ENCODE peak calls at places on chromosomes 6 and 20, in eight cellular contexts. One of them, this sample, is unnamed. For H3K4me1, the result is how much of the 10 kb centered on the place peaks cover.

GRCh38 chr6:26392932-26393636 is 9.0 kb upstream of the BTN3A1 start:
- DNase-seq in sigmoid colon: no peak
- DNase-seq in CD8-positive, alpha-beta T cell: no peak
- DNase-seq in IMR-90: no peak
- DNase-seq in PC-3: no peak
- DNase-seq in cardiac muscle cell: peak
- DNase-seq in A549: no peak
- DNase-seq in HepG2: no peak
- DNase-seq in this sample: no peak

GRCh38 chr6:17877196-17877889 is 110.1 kb downstream of the KIF13A start:
- DNase-seq in sigmoid colon: no peak
- DNase-seq in CD8-positive, alpha-beta T cell: no peak
- DNase-seq in IMR-90: peak
- DNase-seq in PC-3: peak
- DNase-seq in cardiac muscle cell: peak
- DNase-seq in A549: peak
- DNase-seq in HepG2: no peak
- DNase-seq in this sample: no peak

GRCh38 chr6:37244430-37245310 is 12.9 kb upstream of the TBC1D22B start:
- DNase-seq in sigmoid colon: peak
- DNase-seq in CD8-positive, alpha-beta T cell: no peak
- DNase-seq in IMR-90: peak
- DNase-seq in PC-3: peak
- DNase-seq in cardiac muscle cell: peak
- DNase-seq in A549: no peak
- DNase-seq in HepG2: peak
- DNase-seq in this sample: no peak

GRCh38 chr6:7909323-7910276 is 988 bp downstream of the TXNDC5 start:
- DNase-seq in sigmoid colon: no peak
- DNase-seq in CD8-positive, alpha-beta T cell: peak
- DNase-seq in IMR-90: peak
- DNase-seq in PC-3: peak
- DNase-seq in cardiac muscle cell: peak
- DNase-seq in A549: peak
- DNase-seq in HepG2: peak
- DNase-seq in this sample: no peak

GRCh38 chr6:113971786-113972185 is 838 bp upstream of the HDAC2 start:
- DNase-seq in sigmoid colon: no peak
- DNase-seq in CD8-positive, alpha-beta T cell: no peak
- DNase-seq in IMR-90: no peak
- DNase-seq in PC-3: no peak
- DNase-seq in cardiac muscle cell: peak
- DNase-seq in A549: no peak
- DNase-seq in HepG2: no peak
- DNase-seq in this sample: no peak

GRCh38 chr6:45156075-45156474 is 172.1 kb upstream of the RUNX2 start:
- DNase-seq in sigmoid colon: no peak
- DNase-seq in CD8-positive, alpha-beta T cell: no peak
- DNase-seq in IMR-90: no peak
- DNase-seq in PC-3: no peak
- DNase-seq in cardiac muscle cell: no peak
- DNase-seq in A549: no peak
- DNase-seq in HepG2: no peak
- DNase-seq in this sample: no peak

GRCh38 chr6:51992834-51993233 is 94.6 kb downstream of the PKHD1 start:
- DNase-seq in sigmoid colon: no peak
- DNase-seq in CD8-positive, alpha-beta T cell: no peak
- DNase-seq in IMR-90: no peak
- DNase-seq in PC-3: no peak
- DNase-seq in cardiac muscle cell: no peak
- DNase-seq in A549: no peak
- DNase-seq in HepG2: no peak
- DNase-seq in this sample: no peak

GRCh38 chr20:43529457-43530153 is 22.1 kb downstream of the L3MBTL1 start:
- DNase-seq in sigmoid colon: no peak
- DNase-seq in CD8-positive, alpha-beta T cell: no peak
- DNase-seq in IMR-90: no peak
- DNase-seq in PC-3: no peak
- DNase-seq in cardiac muscle cell: no peak
- DNase-seq in A549: no peak
- DNase-seq in HepG2: no peak
- DNase-seq in this sample: no peak

GRCh38 chr6:43173496-43174262 is 2.6 kb downstream of the SRF start:
- DNase-seq in sigmoid colon: peak
- DNase-seq in CD8-positive, alpha-beta T cell: peak
- DNase-seq in IMR-90: no peak
- DNase-seq in PC-3: no peak
- DNase-seq in cardiac muscle cell: no peak
- DNase-seq in A549: no peak
- DNase-seq in HepG2: no peak
- DNase-seq in this sample: no peak

GRCh38 chr6:157929076-157929475 is 52.6 kb upstream of the SYNJ2 start:
- DNase-seq in sigmoid colon: no peak
- DNase-seq in CD8-positive, alpha-beta T cell: no peak
- DNase-seq in IMR-90: no peak
- DNase-seq in PC-3: no peak
- DNase-seq in cardiac muscle cell: no peak
- DNase-seq in A549: no peak
- DNase-seq in HepG2: no peak
- DNase-seq in this sample: no peak

GRCh38 chr20:47708140-47708807 is 77.0 kb downstream of the SULF2 start:
- DNase-seq in sigmoid colon: no peak
- DNase-seq in CD8-positive, alpha-beta T cell: no peak
- DNase-seq in IMR-90: no peak
- DNase-seq in PC-3: no peak
- DNase-seq in cardiac muscle cell: no peak
- DNase-seq in A549: no peak
- DNase-seq in HepG2: no peak
- DNase-seq in this sample: no peak

GRCh38 chr20:723756-724155 is 44.5 kb downstream of the SLC52A3 start:
- DNase-seq in sigmoid colon: no peak
- DNase-seq in CD8-positive, alpha-beta T cell: no peak
- DNase-seq in IMR-90: no peak
- DNase-seq in PC-3: peak
- DNase-seq in cardiac muscle cell: no peak
- DNase-seq in A549: no peak
- DNase-seq in HepG2: no peak
- DNase-seq in this sample: no peak

GRCh38 chr6:158958504-158959386 is 41.3 kb downstream of the RSPH3 start:
- DNase-seq in sigmoid colon: no peak
- DNase-seq in CD8-positive, alpha-beta T cell: peak
- DNase-seq in IMR-90: no peak
- DNase-seq in PC-3: no peak
- DNase-seq in cardiac muscle cell: no peak
- DNase-seq in A549: no peak
- DNase-seq in HepG2: peak
- DNase-seq in this sample: no peak

GRCh38 chr20:46739441-46740213 is 30.2 kb downstream of the SLC2A10 start:
- DNase-seq in sigmoid colon: no peak
- DNase-seq in CD8-positive, alpha-beta T cell: no peak
- DNase-seq in IMR-90: peak
- DNase-seq in PC-3: peak
- DNase-seq in cardiac muscle cell: no peak
- DNase-seq in A549: no peak
- DNase-seq in HepG2: no peak
- DNase-seq in this sample: no peak

GRCh38 chr20:49354673-49355072 is 76.8 kb upstream of the ZNFX1 start:
- DNase-seq in sigmoid colon: no peak
- DNase-seq in CD8-positive, alpha-beta T cell: no peak
- DNase-seq in IMR-90: no peak
- DNase-seq in PC-3: no peak
- DNase-seq in cardiac muscle cell: no peak
- DNase-seq in A549: no peak
- DNase-seq in HepG2: no peak
- DNase-seq in this sample: no peak

GRCh38 chr6:134468633-134469032 is 150.7 kb upstream of the SGK1 start:
- DNase-seq in sigmoid colon: no peak
- DNase-seq in CD8-positive, alpha-beta T cell: no peak
- DNase-seq in IMR-90: no peak
- DNase-seq in PC-3: no peak
- DNase-seq in cardiac muscle cell: no peak
- DNase-seq in A549: no peak
- DNase-seq in HepG2: no peak
- DNase-seq in this sample: no peak

GRCh38 chr20:62741191-62741676 is 32.6 kb downstream of the NTSR1 start:
- DNase-seq in sigmoid colon: peak
- DNase-seq in CD8-positive, alpha-beta T cell: no peak
- DNase-seq in IMR-90: no peak
- DNase-seq in PC-3: peak
- DNase-seq in cardiac muscle cell: peak
- DNase-seq in A549: no peak
- DNase-seq in HepG2: no peak
- DNase-seq in this sample: no peak
- H3K4me1 ChIP-seq in sigmoid colon: under half
- H3K4me1 ChIP-seq in CD8-positive, alpha-beta T cell: under half
- H3K4me1 ChIP-seq in IMR-90: under half
- H3K4me1 ChIP-seq in PC-3: under half
- H3K4me1 ChIP-seq in cardiac muscle cell: under half
- H3K4me1 ChIP-seq in A549: under half
- H3K4me1 ChIP-seq in HepG2: under half
- H3K4me1 ChIP-seq in this sample: under half

GRCh38 chr20:53786445-53787267 is 193.0 kb upstream of the ZNF217 start:
- DNase-seq in sigmoid colon: no peak
- DNase-seq in CD8-positive, alpha-beta T cell: no peak
- DNase-seq in IMR-90: no peak
- DNase-seq in PC-3: peak
- DNase-seq in cardiac muscle cell: no peak
- DNase-seq in A549: no peak
- DNase-seq in HepG2: peak
- DNase-seq in this sample: no peak
- H3K4me1 ChIP-seq in sigmoid colon: under half
- H3K4me1 ChIP-seq in CD8-positive, alpha-beta T cell: under half
- H3K4me1 ChIP-seq in IMR-90: under half
- H3K4me1 ChIP-seq in PC-3: half or more
- H3K4me1 ChIP-seq in cardiac muscle cell: under half
- H3K4me1 ChIP-seq in A549: half or more
- H3K4me1 ChIP-seq in HepG2: half or more
- H3K4me1 ChIP-seq in this sample: under half

DNA sequence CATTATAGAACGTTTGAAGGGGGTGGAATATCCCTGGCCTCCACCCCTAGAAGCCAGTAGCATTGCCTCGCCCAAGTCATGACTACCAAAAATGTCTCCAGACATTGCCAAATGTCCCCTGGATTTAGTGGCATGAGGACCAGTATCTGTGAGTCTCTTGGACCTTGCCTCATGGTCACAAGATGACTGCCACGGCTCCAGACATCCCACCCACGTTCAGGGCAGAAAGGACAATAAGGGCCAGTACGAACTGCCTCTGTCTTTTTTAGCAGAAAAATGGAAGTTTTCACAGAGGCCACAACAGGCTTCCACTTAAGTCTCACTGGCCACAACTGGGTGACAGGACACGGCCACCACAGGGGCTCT is 5.4 kb downstream of the RBM38 start:
- DNase-seq in sigmoid colon: no peak
- DNase-seq in CD8-positive, alpha-beta T cell: no peak
- DNase-seq in IMR-90: no peak
- DNase-seq in PC-3: no peak
- DNase-seq in cardiac muscle cell: no peak
- DNase-seq in A549: no peak
- DNase-seq in HepG2: no peak
- DNase-seq in this sample: no peak
- H3K4me1 ChIP-seq in sigmoid colon: half or more
- H3K4me1 ChIP-seq in CD8-positive, alpha-beta T cell: half or more
- H3K4me1 ChIP-seq in IMR-90: under half
- H3K4me1 ChIP-seq in PC-3: under half
- H3K4me1 ChIP-seq in cardiac muscle cell: half or more
- H3K4me1 ChIP-seq in A549: under half
- H3K4me1 ChIP-seq in HepG2: under half
- H3K4me1 ChIP-seq in this sample: under half

GRCh38 chr6:32839356-32839755 is 817 bp upstream of the TAP2 start:
- DNase-seq in sigmoid colon: peak
- DNase-seq in CD8-positive, alpha-beta T cell: no peak
- DNase-seq in IMR-90: no peak
- DNase-seq in PC-3: no peak
- DNase-seq in cardiac muscle cell: no peak
- DNase-seq in A549: no peak
- DNase-seq in HepG2: no peak
- DNase-seq in this sample: no peak

GRCh38 chr6:32836873-32837272 is 1.7 kb downstream of the TAP2 start:
- DNase-seq in sigmoid colon: no peak
- DNase-seq in CD8-positive, alpha-beta T cell: no peak
- DNase-seq in IMR-90: no peak
- DNase-seq in PC-3: no peak
- DNase-seq in cardiac muscle cell: no peak
- DNase-seq in A549: no peak
- DNase-seq in HepG2: no peak
- DNase-seq in this sample: no peak

GRCh38 chr6:32838114-32838958 is at the start of gene TAP2:
- DNase-seq in sigmoid colon: peak
- DNase-seq in CD8-positive, alpha-beta T cell: peak
- DNase-seq in IMR-90: peak
- DNase-seq in PC-3: peak
- DNase-seq in cardiac muscle cell: peak
- DNase-seq in A549: peak
- DNase-seq in HepG2: peak
- DNase-seq in this sample: no peak

GRCh38 chr6:32835167-32835893 is 3.2 kb downstream of the TAP2 start:
- DNase-seq in sigmoid colon: no peak
- DNase-seq in CD8-positive, alpha-beta T cell: no peak
- DNase-seq in IMR-90: no peak
- DNase-seq in PC-3: no peak
- DNase-seq in cardiac muscle cell: no peak
- DNase-seq in A549: no peak
- DNase-seq in HepG2: no peak
- DNase-seq in this sample: no peak

DNA sequence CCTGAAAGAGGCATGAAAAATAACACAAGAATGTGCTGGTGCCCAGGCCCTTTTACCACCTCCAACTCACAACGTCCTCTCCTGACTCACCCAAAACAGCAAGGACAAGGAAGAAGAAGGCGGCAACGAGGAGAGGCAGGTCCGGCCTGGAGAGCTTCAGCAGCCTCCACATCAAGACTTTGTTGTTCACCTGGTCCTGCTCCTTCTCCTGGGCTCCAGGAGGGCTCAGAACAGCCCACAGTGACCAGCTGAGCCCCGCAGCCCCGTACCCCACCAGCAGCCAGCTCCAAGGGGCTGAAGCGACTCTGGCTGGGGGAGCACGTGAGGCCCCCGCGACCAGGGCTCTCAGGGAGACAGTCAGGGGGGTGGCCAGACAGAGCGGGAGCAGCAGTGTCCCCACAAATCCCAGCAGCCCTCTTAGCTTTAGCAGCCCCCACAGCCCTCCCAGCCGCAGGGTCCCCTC is 857 bp downstream of the TAP2 start:
- DNase-seq in sigmoid colon: no peak
- DNase-seq in CD8-positive, alpha-beta T cell: no peak
- DNase-seq in IMR-90: no peak
- DNase-seq in PC-3: peak
- DNase-seq in cardiac muscle cell: peak
- DNase-seq in A549: no peak
- DNase-seq in HepG2: no peak
- DNase-seq in this sample: no peak
- H3K4me1 ChIP-seq in sigmoid colon: under half
- H3K4me1 ChIP-seq in CD8-positive, alpha-beta T cell: half or more
- H3K4me1 ChIP-seq in IMR-90: under half
- H3K4me1 ChIP-seq in PC-3: under half
- H3K4me1 ChIP-seq in cardiac muscle cell: under half
- H3K4me1 ChIP-seq in A549: under half
- H3K4me1 ChIP-seq in HepG2: under half
- H3K4me1 ChIP-seq in this sample: under half